ENCODE peak calls at places on chromosomes 2 and 18, in six cellular contexts. One of them, this sample, is unnamed.
A peak's percentile ranks its signal among the peaks of the same experiment; 100 is the strongest.

GRCh38 chr2:94869552-94870391 is 1.5 kb upstream of the TEKT4 start:
- DNase-seq in ovary: no peak
- DNase-seq in esophagus squamous epithelium: no peak
- DNase-seq in pancreas: no peak
- DNase-seq in astrocyte: no peak
- DNase-seq in psoas muscle: no peak
- DNase-seq in this sample: no peak

GRCh38 chr2:11299439-11299838 is 45.0 kb downstream of the ROCK2 start:
- DNase-seq in psoas muscle: no peak
- DNase-seq in astrocyte: no peak
- DNase-seq in esophagus squamous epithelium: no peak
- DNase-seq in ovary: no peak
- DNase-seq in pancreas: no peak
- DNase-seq in this sample: no peak

GRCh38 chr2:203328735-203329549 is 748 bp downstream of the ABI2 start:
- DNase-seq in astrocyte: peak; percentile 13
- DNase-seq in psoas muscle: peak; percentile 50
- DNase-seq in pancreas: no peak
- DNase-seq in ovary: peak; percentile 48
- DNase-seq in esophagus squamous epithelium: no peak
- DNase-seq in this sample: peak; percentile 65

GRCh38 chr2:37833420-37833819 is 91.7 kb upstream of the RMDN2 start:
- DNase-seq in psoas muscle: no peak
- DNase-seq in ovary: no peak
- DNase-seq in pancreas: no peak
- DNase-seq in astrocyte: no peak
- DNase-seq in esophagus squamous epithelium: no peak
- DNase-seq in this sample: no peak

GRCh38 chr18:36509646-36510197 is 212.2 kb downstream of the FHOD3 start:
- DNase-seq in astrocyte: no peak
- DNase-seq in psoas muscle: no peak
- DNase-seq in esophagus squamous epithelium: no peak
- DNase-seq in ovary: no peak
- DNase-seq in pancreas: no peak
- DNase-seq in this sample: no peak

GRCh38 chr2:158202151-158202778 is 100.6 kb downstream of the UPP2 start:
- DNase-seq in esophagus squamous epithelium: no peak
- DNase-seq in psoas muscle: no peak
- DNase-seq in astrocyte: peak; percentile 32
- DNase-seq in ovary: no peak
- DNase-seq in pancreas: no peak
- DNase-seq in this sample: no peak

GRCh38 chr2:200479617-200480292 is 30.1 kb downstream of the KCTD18 start:
- DNase-seq in ovary: no peak
- DNase-seq in pancreas: no peak
- DNase-seq in psoas muscle: no peak
- DNase-seq in astrocyte: peak; percentile 73
- DNase-seq in esophagus squamous epithelium: no peak
- DNase-seq in this sample: no peak

GRCh38 chr18:57956495-57956894 is 87.5 kb upstream of the NEDD4L start:
- DNase-seq in psoas muscle: no peak
- DNase-seq in ovary: no peak
- DNase-seq in astrocyte: no peak
- DNase-seq in pancreas: no peak
- DNase-seq in esophagus squamous epithelium: no peak
- DNase-seq in this sample: no peak

GRCh38 chr18:59383831-59384230 is 24.8 kb upstream of the LMAN1 start:
- DNase-seq in esophagus squamous epithelium: no peak
- DNase-seq in pancreas: no peak
- DNase-seq in astrocyte: no peak
- DNase-seq in psoas muscle: no peak
- DNase-seq in ovary: no peak
- DNase-seq in this sample: peak; percentile 80

GRCh38 chr2:54528311-54528945 is 72.3 kb downstream of the SPTBN1 start:
- DNase-seq in ovary: no peak
- DNase-seq in esophagus squamous epithelium: no peak
- DNase-seq in pancreas: no peak
- DNase-seq in psoas muscle: no peak
- DNase-seq in astrocyte: peak; percentile 77
- DNase-seq in this sample: no peak

GRCh38 chr18:76619342-76620315 is 124.6 kb upstream of the ZNF516 start:
- DNase-seq in astrocyte: peak; percentile 88
- DNase-seq in ovary: peak; percentile 91
- DNase-seq in esophagus squamous epithelium: no peak
- DNase-seq in psoas muscle: peak; percentile 66
- DNase-seq in pancreas: peak; percentile 57
- DNase-seq in this sample: peak; percentile 42

GRCh38 chr18:76621184-76621583 is 126.1 kb upstream of the ZNF516 start:
- DNase-seq in psoas muscle: no peak
- DNase-seq in astrocyte: peak; percentile 18
- DNase-seq in pancreas: no peak
- DNase-seq in esophagus squamous epithelium: no peak
- DNase-seq in ovary: no peak
- DNase-seq in this sample: no peak

GRCh38 chr18:76621782-76622495 is 126.9 kb upstream of the ZNF516 start:
- DNase-seq in pancreas: no peak
- DNase-seq in psoas muscle: no peak
- DNase-seq in esophagus squamous epithelium: no peak
- DNase-seq in ovary: no peak
- DNase-seq in astrocyte: peak; percentile 68
- DNase-seq in this sample: no peak

GRCh38 chr18:76618721-76619120 is 123.7 kb upstream of the ZNF516 start:
- DNase-seq in ovary: no peak
- DNase-seq in psoas muscle: no peak
- DNase-seq in esophagus squamous epithelium: no peak
- DNase-seq in astrocyte: no peak
- DNase-seq in pancreas: no peak
- DNase-seq in this sample: no peak

DNA sequence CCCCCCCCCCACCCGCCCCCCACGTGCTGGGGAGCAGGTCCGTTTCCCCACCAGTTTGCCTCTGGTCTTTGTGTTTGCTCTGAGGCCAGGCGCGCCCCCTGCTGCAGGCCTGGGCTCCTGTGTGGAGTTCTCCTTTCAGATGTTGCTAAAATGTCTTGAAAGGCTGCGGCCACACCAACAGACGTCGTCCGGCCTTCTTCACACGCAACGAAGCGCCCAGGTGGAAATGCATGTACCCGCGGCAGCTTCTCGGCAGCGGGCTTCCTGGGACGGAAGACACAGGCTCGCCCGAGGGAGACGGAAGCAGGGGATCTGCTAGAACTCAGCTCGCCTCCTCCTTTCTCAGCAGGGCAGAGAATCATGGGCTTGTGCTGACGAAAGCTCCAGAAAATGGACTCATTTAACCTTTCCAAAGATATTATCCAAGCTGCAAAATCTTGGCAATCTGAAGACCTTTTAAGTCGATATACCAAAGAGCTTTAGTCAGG is 125.3 kb upstream of the ZNF516 start:
- DNase-seq in pancreas: no peak
- DNase-seq in psoas muscle: peak; percentile 82
- DNase-seq in astrocyte: peak; percentile 67
- DNase-seq in esophagus squamous epithelium: peak; percentile 7
- DNase-seq in ovary: peak; percentile 83
- DNase-seq in this sample: peak; percentile 77
- TF ChIP-seq CTCF in pancreas: no peak
- TF ChIP-seq CTCF in psoas muscle: peak; percentile 57
- TF ChIP-seq CTCF in astrocyte: peak; percentile 25
- TF ChIP-seq CTCF in esophagus squamous epithelium: peak; percentile 32
- TF ChIP-seq CTCF in ovary: no peak
- TF ChIP-seq CTCF in this sample: peak; percentile 44

DNA sequence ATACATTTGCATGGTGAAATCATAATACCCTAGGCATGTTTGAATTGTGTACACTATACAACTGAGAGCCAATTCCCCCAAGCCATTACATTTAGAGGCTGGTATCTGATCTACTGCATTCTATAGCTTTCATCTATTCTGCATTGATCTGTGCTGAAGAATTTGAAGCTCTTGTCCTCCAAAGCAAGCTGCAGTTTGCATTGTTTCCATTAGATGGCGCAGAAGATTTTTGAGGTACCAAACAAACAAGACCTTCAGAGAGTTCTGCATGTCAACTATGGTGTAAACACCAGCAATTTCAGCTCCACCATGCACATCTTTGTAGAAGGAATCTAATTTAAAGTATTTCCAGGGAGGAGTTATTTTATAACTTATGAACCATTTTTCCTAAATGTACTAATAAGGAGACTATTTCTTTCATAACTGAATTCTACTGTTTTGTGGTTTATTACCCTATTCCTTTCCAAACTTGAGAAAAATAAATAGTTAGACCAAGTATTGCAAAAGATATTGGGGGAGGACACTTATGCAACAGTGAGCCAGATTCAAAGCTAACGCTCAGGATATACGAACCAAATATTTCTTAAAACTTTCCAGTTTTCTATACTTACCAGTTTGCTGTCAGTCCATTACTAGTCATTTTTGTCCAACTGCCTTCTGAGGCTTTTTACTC is 761.8 kb upstream of the ACVR2A start:
- DNase-seq in pancreas: no peak
- DNase-seq in astrocyte: peak; percentile 32
- DNase-seq in ovary: peak; percentile 25
- DNase-seq in psoas muscle: no peak
- DNase-seq in esophagus squamous epithelium: no peak
- DNase-seq in this sample: peak; percentile 51
- TF ChIP-seq CTCF in pancreas: peak; percentile 73
- TF ChIP-seq CTCF in astrocyte: peak; percentile 98
- TF ChIP-seq CTCF in ovary: peak; percentile 38
- TF ChIP-seq CTCF in psoas muscle: peak; percentile 95
- TF ChIP-seq CTCF in esophagus squamous epithelium: peak; percentile 82
- TF ChIP-seq CTCF in this sample: peak; percentile 95

DNA sequence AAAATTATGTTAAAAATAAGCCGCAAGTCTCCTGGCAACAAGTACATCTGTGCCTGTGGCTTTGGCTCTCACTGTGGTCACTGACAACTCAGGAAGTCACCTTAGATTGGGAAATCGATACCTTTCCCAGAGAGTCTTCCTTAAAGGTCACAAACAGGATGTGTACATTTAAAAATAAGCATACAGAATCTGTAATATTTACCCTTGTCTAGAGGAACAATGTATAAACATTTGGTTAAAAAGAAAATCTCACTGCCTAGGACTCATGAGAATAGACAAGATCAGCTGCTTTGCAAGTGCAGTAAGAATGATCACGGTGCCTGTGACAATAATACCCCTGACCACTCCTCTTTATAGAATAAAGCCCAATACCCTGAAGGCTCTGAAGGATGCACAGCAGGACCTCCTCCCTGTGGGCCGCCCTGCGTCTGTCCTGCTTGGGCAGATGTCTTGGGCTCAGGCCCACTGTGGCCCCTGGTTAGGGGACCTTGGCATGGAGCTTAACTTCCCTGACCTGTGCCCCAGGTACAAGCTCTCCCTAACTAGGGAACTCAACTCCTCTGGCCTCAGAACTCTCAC is 98.0 kb upstream of the MGAT4A start:
- DNase-seq in ovary: no peak
- DNase-seq in psoas muscle: no peak
- DNase-seq in pancreas: no peak
- DNase-seq in esophagus squamous epithelium: no peak
- DNase-seq in astrocyte: no peak
- DNase-seq in this sample: no peak
- TF ChIP-seq CTCF in ovary: no peak
- TF ChIP-seq CTCF in psoas muscle: no peak
- TF ChIP-seq CTCF in pancreas: no peak
- TF ChIP-seq CTCF in esophagus squamous epithelium: no peak
- TF ChIP-seq CTCF in astrocyte: no peak
- TF ChIP-seq CTCF in this sample: no peak

GRCh38 chr2:231411237-231411636 is 15.7 kb downstream of the B3GNT7 start:
- DNase-seq in astrocyte: no peak
- DNase-seq in psoas muscle: no peak
- DNase-seq in esophagus squamous epithelium: no peak
- DNase-seq in ovary: no peak
- DNase-seq in pancreas: no peak
- DNase-seq in this sample: no peak

GRCh38 chr2:231413456-231413855 is 17.9 kb downstream of the B3GNT7 start:
- DNase-seq in esophagus squamous epithelium: no peak
- DNase-seq in astrocyte: no peak
- DNase-seq in ovary: no peak
- DNase-seq in psoas muscle: no peak
- DNase-seq in pancreas: no peak
- DNase-seq in this sample: no peak

GRCh38 chr2:231411871-231412615 is 16.5 kb downstream of the B3GNT7 start:
- DNase-seq in psoas muscle: peak; percentile 85
- DNase-seq in astrocyte: peak; percentile 59
- DNase-seq in ovary: peak; percentile 93
- DNase-seq in esophagus squamous epithelium: peak; percentile 18
- DNase-seq in pancreas: peak; percentile 92
- DNase-seq in this sample: peak; percentile 96

GRCh38 chr2:231413921-231414476 is 18.5 kb downstream of the B3GNT7 start:
- DNase-seq in ovary: no peak
- DNase-seq in psoas muscle: no peak
- DNase-seq in astrocyte: no peak
- DNase-seq in esophagus squamous epithelium: no peak
- DNase-seq in pancreas: no peak
- DNase-seq in this sample: no peak

GRCh38 chr2:231412616-231412963 is 17.1 kb downstream of the B3GNT7 start:
- DNase-seq in ovary: no peak
- DNase-seq in pancreas: no peak
- DNase-seq in psoas muscle: no peak
- DNase-seq in astrocyte: no peak
- DNase-seq in esophagus squamous epithelium: no peak
- DNase-seq in this sample: no peak
- TF ChIP-seq CTCF in ovary: no peak
- TF ChIP-seq CTCF in pancreas: no peak
- TF ChIP-seq CTCF in psoas muscle: no peak
- TF ChIP-seq CTCF in astrocyte: no peak
- TF ChIP-seq CTCF in esophagus squamous epithelium: no peak
- TF ChIP-seq CTCF in this sample: peak; percentile 30

GRCh38 chr2:219496781-219497494 is 1.8 kb upstream of the GMPPA start:
- DNase-seq in psoas muscle: peak; percentile 74
- DNase-seq in ovary: peak; percentile 54
- DNase-seq in pancreas: no peak
- DNase-seq in astrocyte: peak; percentile 35
- DNase-seq in esophagus squamous epithelium: no peak
- DNase-seq in this sample: no peak

GRCh38 chr2:219499555-219499954 is 864 bp downstream of the GMPPA start:
- DNase-seq in psoas muscle: no peak
- DNase-seq in astrocyte: no peak
- DNase-seq in pancreas: no peak
- DNase-seq in ovary: no peak
- DNase-seq in esophagus squamous epithelium: no peak
- DNase-seq in this sample: no peak

GRCh38 chr2:219497495-219498279 is 1.0 kb upstream of the GMPPA start:
- DNase-seq in astrocyte: peak; percentile 75
- DNase-seq in esophagus squamous epithelium: peak; percentile 27
- DNase-seq in psoas muscle: peak; percentile 94
- DNase-seq in ovary: peak; percentile 91
- DNase-seq in pancreas: peak; percentile 91
- DNase-seq in this sample: peak; percentile 77

GRCh38 chr2:219499058-219499307 is 292 bp downstream of the GMPPA start:
- DNase-seq in pancreas: no peak
- DNase-seq in astrocyte: no peak
- DNase-seq in esophagus squamous epithelium: no peak
- DNase-seq in ovary: no peak
- DNase-seq in psoas muscle: no peak
- DNase-seq in this sample: no peak

GRCh38 chr2:219498280-219499057 is at the start of gene GMPPA:
- DNase-seq in pancreas: peak; percentile 93
- DNase-seq in astrocyte: peak; percentile 98
- DNase-seq in ovary: peak; percentile 98
- DNase-seq in psoas muscle: peak; percentile 97
- DNase-seq in esophagus squamous epithelium: peak; percentile 87
- DNase-seq in this sample: peak; percentile 93
- TF ChIP-seq CTCF in pancreas: no peak
- TF ChIP-seq CTCF in astrocyte: no peak
- TF ChIP-seq CTCF in ovary: no peak
- TF ChIP-seq CTCF in psoas muscle: peak; percentile 4
- TF ChIP-seq CTCF in esophagus squamous epithelium: peak; percentile 3
- TF ChIP-seq CTCF in this sample: no peak

GRCh38 chr2:80971-81736 is 34.8 kb upstream of the FAM110C start:
- DNase-seq in astrocyte: no peak
- DNase-seq in esophagus squamous epithelium: no peak
- DNase-seq in ovary: no peak
- DNase-seq in psoas muscle: no peak
- DNase-seq in pancreas: peak; percentile 24
- DNase-seq in this sample: no peak
- TF ChIP-seq CTCF in astrocyte: no peak
- TF ChIP-seq CTCF in esophagus squamous epithelium: no peak
- TF ChIP-seq CTCF in ovary: no peak
- TF ChIP-seq CTCF in psoas muscle: no peak
- TF ChIP-seq CTCF in pancreas: no peak
- TF ChIP-seq CTCF in this sample: no peak